ENCODE peak calls at places on chromosomes 3 and 15, in seven cellular contexts. E is activated CD8-positive, alpha-beta T cell treated with anti-CD3 and anti-CD28 coated beads for 36 hours; Q is Caco-2; A is H1; C is DND-41; D is AG10803; Y is thyroid gland. S is an unnamed sample.

GRCh38 chr3:194623449-194624290 is 9.5 kb downstream of the TMEM44 start:
- DNase-seq in A (no peak), D (no peak), Q (peak; percentile 11), E (no peak), Y (no peak), C (no peak), S (no peak)

GRCh38 chr3:132654190-132654589 is 5.4 kb downstream of the ACAD11 start:
- DNase-seq in D (no peak), Y (no peak), Q (no peak), C (no peak), E (no peak), A (no peak), S (no peak)

GRCh38 chr3:57709559-57709958 is 16.7 kb upstream of the DENND6A start:
- DNase-seq in Y (no peak), Q (no peak), A (no peak), C (no peak), E (no peak), D (no peak), S (no peak)

GRCh38 chr3:141455603-141456327 is 31.1 kb upstream of the RASA2 start:
- DNase-seq in Y (no peak), A (no peak), E (no peak), C (no peak), Q (peak; percentile 44), D (peak; percentile 76), S (no peak)

GRCh38 chr15:82122754-82123400 is 77.1 kb upstream of the MEX3B start:
- DNase-seq in A (no peak), E (no peak), D (peak; percentile 97), C (no peak), Y (no peak), Q (no peak), S (no peak)

GRCh38 chr3:191882289-191882688 is 421.3 kb downstream of the PYDC2 start:
- DNase-seq in E (no peak), D (no peak), C (no peak), Q (peak; percentile 7), Y (no peak), A (no peak), S (no peak)

GRCh38 chr15:60396100-60396499 is 1.7 kb downstream of the ANXA2 start:
- DNase-seq in C (no peak), A (no peak), Y (no peak), E (no peak), D (peak; percentile 55), Q (peak; percentile 49), S (no peak)

GRCh38 chr15:59917504-59918157 is 86.5 kb upstream of the FOXB1 start:
- DNase-seq in C (peak; percentile 77), Y (peak; percentile 77), E (peak; percentile 89), D (peak; percentile 25), Q (peak; percentile 84), A (peak; percentile 56), S (peak; percentile 68)

GRCh38 chr3:127674793-127675189 is 2.0 kb downstream of the ABTB1 start:
- DNase-seq in A (no peak), D (no peak), Q (no peak), E (no peak), C (no peak), Y (no peak), S (no peak)

GRCh38 chr15:34297059-34297458 is 40.5 kb downstream of the SLC12A6 start:
- DNase-seq in C (no peak), Y (no peak), E (no peak), Q (no peak), D (no peak), A (no peak), S (no peak)

GRCh38 chr3:17820704-17821103 is 78.3 kb upstream of the TBC1D5 start:
- DNase-seq in C (no peak), A (no peak), Y (no peak), E (no peak), D (peak; percentile 26), Q (no peak), S (no peak)

GRCh38 chr3:182917134-182917533 is 63.2 kb downstream of the DCUN1D1 start:
- DNase-seq in A (no peak), C (no peak), Y (no peak), Q (no peak), D (no peak), E (no peak), S (no peak)

GRCh38 chr3:118466795-118467330 is 567.8 kb downstream of the IGSF11 start:
- DNase-seq in A (no peak), C (no peak), Y (no peak), D (no peak), Q (no peak), E (no peak), S (no peak)

GRCh38 chr15:42819781-42820180 is 82.9 kb upstream of the CDAN1 start:
- DNase-seq in D (peak; percentile 17), Q (no peak), Y (no peak), E (no peak), A (no peak), C (no peak), S (no peak)

GRCh38 chr3:192726386-192726785 is 955 bp downstream of the FGF12 start:
- DNase-seq in Q (no peak), C (no peak), D (no peak), A (no peak), Y (no peak), E (no peak), S (no peak)

GRCh38 chr15:65183847-65184159 is 1.3 kb downstream of the CLPX start:
- DNase-seq in C (no peak), E (no peak), A (no peak), Q (no peak), Y (no peak), D (no peak), S (no peak)
- TF ChIP-seq CTCF in C (peak; percentile 9), E (no peak), A (no peak), Q (no peak), Y (no peak), D (peak; percentile 5), S (no peak)

GRCh38 chr3:177574232-177574856 is 377.1 kb upstream of the TBL1XR1 start:
- DNase-seq in Q (peak; percentile 72), Y (peak; percentile 29), A (no peak), C (no peak), D (peak; percentile 52), E (no peak), S (no peak)

GRCh38 chr3:177579419-177579818 is 382.1 kb upstream of the TBL1XR1 start:
- DNase-seq in Q (no peak), C (no peak), E (no peak), A (no peak), D (no peak), Y (no peak), S (no peak)

GRCh38 chr3:177580437-177580836 is 383.2 kb upstream of the TBL1XR1 start:
- DNase-seq in E (no peak), Y (no peak), C (no peak), D (no peak), A (no peak), Q (no peak), S (no peak)

GRCh38 chr3:177578488-177578887 is 381.2 kb upstream of the TBL1XR1 start:
- DNase-seq in Q (no peak), D (no peak), A (no peak), E (no peak), Y (no peak), C (no peak), S (no peak)

GRCh38 chr3:177576754-177577153 is 379.5 kb upstream of the TBL1XR1 start:
- DNase-seq in D (no peak), Q (no peak), Y (no peak), A (no peak), E (no peak), C (no peak), S (no peak)
- TF ChIP-seq CTCF in D (no peak), Q (no peak), Y (no peak), A (no peak), E (no peak), C (no peak), S (no peak)

GRCh38 chr3:136351351-136351750 is 101.2 kb downstream of the PCCB start:
- DNase-seq in C (no peak), A (no peak), E (no peak), Y (no peak), D (peak; percentile 59), Q (no peak), S (no peak)

GRCh38 chr3:136350132-136350531 is 100.0 kb downstream of the PCCB start:
- DNase-seq in A (no peak), E (no peak), Y (no peak), Q (no peak), C (no peak), D (peak; percentile 98), S (no peak)

GRCh38 chr3:136353461-136353860 is 103.3 kb downstream of the PCCB start:
- DNase-seq in Q (no peak), A (no peak), E (peak; percentile 11), Y (no peak), C (no peak), D (no peak), S (peak; percentile 31)

GRCh38 chr3:136350557-136350956 is 100.4 kb downstream of the PCCB start:
- DNase-seq in Q (no peak), Y (no peak), A (no peak), D (peak; percentile 91), C (no peak), E (no peak), S (no peak)

GRCh38 chr3:136351905-136352304 is 101.8 kb downstream of the PCCB start:
- DNase-seq in D (no peak), C (no peak), Y (no peak), E (no peak), Q (no peak), A (no peak), S (no peak)
- TF ChIP-seq CTCF in D (no peak), C (peak; percentile 25), Y (no peak), E (peak; percentile 38), Q (no peak), A (no peak), S (no peak)

GRCh38 chr15:38844683-38845195 is 280.1 kb upstream of the RASGRP1 start:
- DNase-seq in Q (no peak), A (no peak), C (no peak), E (no peak), D (peak; percentile 43), Y (no peak), S (no peak)

GRCh38 chr15:38842991-38843610 is 278.5 kb upstream of the RASGRP1 start:
- DNase-seq in D (peak; percentile 81), C (no peak), A (no peak), Y (no peak), E (no peak), Q (no peak), S (no peak)

GRCh38 chr15:38846351-38846750 is 281.7 kb upstream of the RASGRP1 start:
- DNase-seq in Q (no peak), Y (no peak), D (peak; percentile 64), C (no peak), E (no peak), A (no peak), S (no peak)

DNA sequence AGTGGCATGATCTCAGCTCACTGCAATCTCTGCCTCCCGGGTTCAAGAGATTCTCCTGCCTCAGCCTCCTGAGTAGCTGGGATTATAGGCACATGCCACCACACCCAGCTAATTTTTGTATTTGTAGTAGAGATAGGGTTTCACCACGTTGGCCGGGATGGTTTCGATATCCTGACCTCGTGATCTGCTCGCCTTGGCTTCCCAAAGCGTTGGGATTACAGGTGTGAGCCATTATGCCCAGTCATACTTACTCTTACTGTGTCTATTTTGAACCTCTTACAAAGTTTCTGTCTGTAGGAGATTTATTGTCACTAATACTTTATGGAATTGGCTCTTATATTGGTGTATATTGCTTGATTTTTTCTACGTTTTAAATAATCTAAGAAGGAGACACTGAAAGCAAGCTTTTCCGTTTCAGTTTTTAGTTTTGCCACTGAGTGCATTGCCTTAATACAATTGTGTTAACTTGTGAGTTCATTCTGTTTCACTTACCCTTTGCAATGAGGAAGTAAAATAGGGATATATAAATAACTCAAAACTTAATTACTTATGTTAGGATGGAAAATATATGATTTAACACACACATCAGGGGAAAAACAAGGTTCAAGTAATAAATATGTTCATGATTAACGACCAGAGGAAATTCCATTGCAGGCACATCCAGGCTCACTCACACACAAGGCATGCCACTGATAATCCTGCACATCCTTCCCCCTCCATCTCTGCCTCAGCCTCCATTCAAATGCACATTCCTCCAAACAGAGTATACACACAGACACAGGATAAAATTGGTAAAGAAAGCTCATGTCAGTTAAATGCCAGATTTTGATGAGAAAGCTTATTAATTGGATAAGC is 279.3 kb upstream of the RASGRP1 start:
- DNase-seq in Y (no peak), Q (no peak), E (no peak), A (no peak), C (no peak), D (peak; percentile 96), S (no peak)
- TF ChIP-seq CTCF in Y (no peak), Q (no peak), E (no peak), A (no peak), C (no peak), D (no peak), S (no peak)